ENCODE peak calls at places on chromosomes 1 and 21, in five cellular contexts. U is NCI-H1092 treated with DMSO at 0.1 percent for 48 hours, H is NCI-H774, T is HepG2, O is ACHN. S is an unnamed sample.

GRCh38 chr1:235411489-235412486 is 44.6 kb downstream of the TBCE start:
- DNase-seq in H (no peak), U (no peak), O (no peak), T (peak; percentile 80), S (peak; percentile 71)

GRCh38 chr1:21090460-21090859 is 86.2 kb downstream of the EIF4G3 start:
- DNase-seq in T (no peak), U (no peak), H (no peak), O (no peak), S (no peak)

GRCh38 chr1:23444104-23444533 is 19.6 kb upstream of the TCEA3 start:
- DNase-seq in T (no peak), H (no peak), O (no peak), U (no peak), S (no peak)

GRCh38 chr1:98053471-98054366 is 132.9 kb upstream of the DPYD start:
- DNase-seq in T (peak; percentile 1), U (peak; percentile 17), H (peak; percentile 66), O (peak; percentile 78), S (peak; percentile 85)

GRCh38 chr1:195733826-195734225 is 874.4 kb downstream of the KCNT2 start:
- DNase-seq in O (peak; percentile 23), U (no peak), H (no peak), T (peak; percentile 8), S (no peak)

GRCh38 chr1:19762175-19762779 is 37.4 kb downstream of the TMCO4 start:
- DNase-seq in T (peak; percentile 6), U (peak; percentile 21), H (no peak), O (peak; percentile 43), S (peak; percentile 79)

GRCh38 chr1:154419620-154420020 is 14.5 kb downstream of the IL6R start:
- DNase-seq in O (no peak), U (no peak), H (peak; percentile 16), T (peak; percentile 83), S (no peak)

GRCh38 chr1:232575524-232576040 is 54.4 kb downstream of the SIPA1L2 start:
- DNase-seq in H (no peak), T (no peak), O (no peak), U (peak; percentile 40), S (no peak)

GRCh38 chr21:27975514-27975913 is 1008.6 kb upstream of the ADAMTS5 start:
- DNase-seq in O (no peak), U (no peak), H (no peak), T (no peak), S (no peak)

GRCh38 chr1:235648407-235648907 is 1.1 kb downstream of the GNG4 start:
- DNase-seq in O (peak; percentile 9), T (no peak), U (peak; percentile 91), H (peak; percentile 74), S (no peak)

GRCh38 chr1:30812093-30812492 is 54.5 kb upstream of the LAPTM5 start:
- DNase-seq in H (no peak), O (no peak), U (no peak), T (no peak), S (no peak)

GRCh38 chr1:53408013-53408754 is 51.0 kb upstream of the DMRTB1 start:
- DNase-seq in O (no peak), U (no peak), T (no peak), H (no peak), S (no peak)

GRCh38 chr1:41576620-41577019 is 92.1 kb upstream of the EDN2 start:
- DNase-seq in T (no peak), O (no peak), U (no peak), H (no peak), S (no peak)

GRCh38 chr21:27268290-27268689 is 301.4 kb upstream of the ADAMTS5 start:
- DNase-seq in U (no peak), T (no peak), O (no peak), H (no peak), S (no peak)

GRCh38 chr21:19810779-19811178 is 1187.4 kb upstream of the NCAM2 start:
- DNase-seq in O (no peak), H (no peak), T (no peak), U (no peak), S (no peak)

GRCh38 chr1:201737350-201738060 is 91.5 kb upstream of the IPO9 start:
- DNase-seq in O (no peak), U (no peak), T (no peak), H (no peak), S (no peak)

GRCh38 chr1:178575611-178576331 is 62.9 kb downstream of the TEX35 start:
- DNase-seq in U (no peak), T (no peak), O (no peak), H (peak; percentile 41), S (no peak)

GRCh38 chr1:51855624-51856023 is 22.9 kb downstream of the NRDC start:
- DNase-seq in H (no peak), O (no peak), T (no peak), U (no peak), S (no peak)

GRCh38 chr1:90881034-90881433 is 140.8 kb downstream of the ZNF644 start:
- DNase-seq in O (no peak), H (no peak), T (no peak), U (no peak), S (no peak)

GRCh38 chr1:30183006-30183405 is 540.4 kb downstream of the MATN1 start:
- DNase-seq in U (no peak), T (no peak), H (no peak), O (no peak), S (no peak)

GRCh38 chr1:220879090-220879508 is at the start of gene HLX:
- DNase-seq in O (peak; percentile 87), H (no peak), U (peak; percentile 34), T (no peak), S (peak; percentile 100)

GRCh38 chr1:167601442-167602380 is 28.3 kb upstream of the RCSD1 start:
- DNase-seq in U (no peak), T (no peak), H (no peak), O (no peak), S (no peak)

GRCh38 chr1:202860744-202861419 is 28.1 kb downstream of the RABIF start:
- DNase-seq in U (peak; percentile 68), O (peak; percentile 52), T (peak; percentile 83), H (peak; percentile 65), S (peak; percentile 69)

GRCh38 chr1:229139320-229139719 is 131.6 kb upstream of the RAB4A start:
- DNase-seq in O (no peak), U (no peak), T (no peak), H (no peak), S (no peak)

GRCh38 chr1:166507347-166507746 is 331.9 kb upstream of the POGK start:
- DNase-seq in H (no peak), U (no peak), T (no peak), O (no peak), S (no peak)

GRCh38 chr1:246597340-246597739 is 31.1 kb downstream of the CNST start:
- DNase-seq in H (peak; percentile 49), T (peak; percentile 18), O (no peak), U (no peak), S (no peak)

GRCh38 chr1:203401151-203401550 is 50.2 kb upstream of the FMOD start:
- DNase-seq in U (no peak), H (no peak), O (no peak), T (no peak), S (no peak)

GRCh38 chr1:215476541-215476940 is 90.6 kb upstream of the KCTD3 start:
- DNase-seq in H (no peak), O (no peak), T (no peak), U (no peak), S (no peak)

GRCh38 chr1:156875067-156875615 is 14.5 kb downstream of the NTRK1 start:
- DNase-seq in T (no peak), U (no peak), H (no peak), O (no peak), S (no peak)

GRCh38 chr1:232906441-232906840 is 44.0 kb upstream of the NTPCR start:
- DNase-seq in O (no peak), H (no peak), U (no peak), T (no peak), S (no peak)

GRCh38 chr1:235068155-235069121 is 60.2 kb downstream of the TOMM20 start:
- DNase-seq in U (no peak), H (no peak), T (peak; percentile 86), O (peak; percentile 72), S (peak; percentile 60)

GRCh38 chr1:212402876-212403275 is 11.8 kb downstream of the PACC1 start:
- DNase-seq in O (no peak), U (no peak), T (no peak), H (no peak), S (no peak)

GRCh38 chr1:234486858-234487830 is 8.2 kb upstream of the TARBP1 start:
- DNase-seq in U (peak; percentile 47), H (no peak), T (peak; percentile 77), O (peak; percentile 49), S (peak; percentile 49)

GRCh38 chr1:236142358-236143103 is at the start of gene GPR137B:
- DNase-seq in T (no peak), H (peak; percentile 44), O (peak; percentile 61), U (peak; percentile 39), S (peak; percentile 76)

GRCh38 chr1:219812491-219813221 is 115.7 kb downstream of the SLC30A10 start:
- DNase-seq in T (peak; percentile 85), O (peak; percentile 76), H (peak; percentile 77), U (peak; percentile 90), S (peak; percentile 67)